ENCODE peak calls at places on chromosomes 7 and 10, in four cellular contexts. One of them, this sample, is unnamed.

GRCh38 chr10:16360001-16360400 is 76.8 kb upstream of the PTER start:
- DNase-seq in omental fat pad: no peak
- DNase-seq in chondrocyte: no peak
- DNase-seq in HEK293T: no peak
- DNase-seq in this sample: no peak

GRCh38 chr7:25776737-25777109 is 375.3 kb upstream of the NFE2L3 start:
- DNase-seq in chondrocyte: no peak
- DNase-seq in HEK293T: no peak
- DNase-seq in omental fat pad: no peak
- DNase-seq in this sample: no peak

GRCh38 chr7:152966189-152966588 is 206.6 kb downstream of the ACTR3B start:
- DNase-seq in HEK293T: no peak
- DNase-seq in chondrocyte: no peak
- DNase-seq in omental fat pad: no peak
- DNase-seq in this sample: no peak

GRCh38 chr7:46969303-46970130 is 612.4 kb downstream of the TNS3 start:
- DNase-seq in omental fat pad: no peak
- DNase-seq in HEK293T: no peak
- DNase-seq in chondrocyte: no peak
- DNase-seq in this sample: no peak

GRCh38 chr7:116588225-116588624 is 63.4 kb downstream of the CAV1 start:
- DNase-seq in chondrocyte: no peak
- DNase-seq in HEK293T: no peak
- DNase-seq in omental fat pad: no peak
- DNase-seq in this sample: peak

GRCh38 chr7:11317766-11318165 is 344.1 kb downstream of the PHF14 start:
- DNase-seq in chondrocyte: no peak
- DNase-seq in omental fat pad: no peak
- DNase-seq in HEK293T: no peak
- DNase-seq in this sample: no peak

GRCh38 chr7:19024261-19024660 is 93.2 kb downstream of the TWIST1 start:
- DNase-seq in HEK293T: no peak
- DNase-seq in chondrocyte: no peak
- DNase-seq in omental fat pad: no peak
- DNase-seq in this sample: no peak

GRCh38 chr10:5071411-5072198 is 22.6 kb upstream of the AKR1C3 start:
- DNase-seq in chondrocyte: no peak
- DNase-seq in omental fat pad: no peak
- DNase-seq in HEK293T: no peak
- DNase-seq in this sample: no peak

GRCh38 chr7:111076205-111076604 is 14.7 kb upstream of the LRRN3 start:
- DNase-seq in chondrocyte: no peak
- DNase-seq in HEK293T: no peak
- DNase-seq in omental fat pad: no peak
- DNase-seq in this sample: no peak

GRCh38 chr7:140646931-140647647 is 6.5 kb upstream of the DENND2A start:
- DNase-seq in chondrocyte: peak
- DNase-seq in omental fat pad: no peak
- DNase-seq in HEK293T: peak
- DNase-seq in this sample: peak

GRCh38 chr7:137003606-137004005 is 135.2 kb downstream of the CHRM2 start:
- DNase-seq in chondrocyte: no peak
- DNase-seq in HEK293T: no peak
- DNase-seq in omental fat pad: no peak
- DNase-seq in this sample: no peak

GRCh38 chr10:18610517-18610916 is 40.9 kb downstream of the NSUN6 start:
- DNase-seq in HEK293T: no peak
- DNase-seq in omental fat pad: no peak
- DNase-seq in chondrocyte: no peak
- DNase-seq in this sample: no peak

GRCh38 chr10:3476640-3477448 is 304.3 kb upstream of the PITRM1 start:
- DNase-seq in omental fat pad: no peak
- DNase-seq in chondrocyte: no peak
- DNase-seq in HEK293T: no peak
- DNase-seq in this sample: no peak

GRCh38 chr7:44761207-44762161 is 12.8 kb downstream of the ZMIZ2 start:
- DNase-seq in omental fat pad: no peak
- DNase-seq in HEK293T: no peak
- DNase-seq in chondrocyte: no peak
- DNase-seq in this sample: no peak

GRCh38 chr7:41972270-41972669 is 264.7 kb downstream of the GLI3 start:
- DNase-seq in omental fat pad: no peak
- DNase-seq in chondrocyte: no peak
- DNase-seq in HEK293T: no peak
- DNase-seq in this sample: no peak

GRCh38 chr7:5699467-5699866 is 82.0 kb downstream of the RNF216 start:
- DNase-seq in chondrocyte: no peak
- DNase-seq in omental fat pad: no peak
- DNase-seq in HEK293T: no peak
- DNase-seq in this sample: no peak

GRCh38 chr7:107644704-107645083 is 15.9 kb upstream of the SLC26A4 start:
- DNase-seq in HEK293T: no peak
- DNase-seq in chondrocyte: no peak
- DNase-seq in omental fat pad: no peak
- DNase-seq in this sample: no peak

GRCh38 chr7:3641556-3641955 is 340.5 kb downstream of the SDK1 start:
- DNase-seq in HEK293T: no peak
- DNase-seq in chondrocyte: no peak
- DNase-seq in omental fat pad: no peak
- DNase-seq in this sample: no peak

GRCh38 chr10:32980558-32981468 is 22.8 kb upstream of the ITGB1 start:
- DNase-seq in chondrocyte: peak
- DNase-seq in HEK293T: peak
- DNase-seq in omental fat pad: peak
- DNase-seq in this sample: peak

GRCh38 chr10:7507887-7508726 is 97.3 kb upstream of the SFMBT2 start:
- DNase-seq in HEK293T: no peak
- DNase-seq in chondrocyte: no peak
- DNase-seq in omental fat pad: no peak
- DNase-seq in this sample: peak

GRCh38 chr7:51175316-51175991 is 141.2 kb downstream of the COBL start:
- DNase-seq in chondrocyte: no peak
- DNase-seq in omental fat pad: no peak
- DNase-seq in HEK293T: no peak
- DNase-seq in this sample: no peak

GRCh38 chr10:64112697-64113367 is 591.6 kb downstream of the REEP3 start:
- DNase-seq in HEK293T: no peak
- DNase-seq in chondrocyte: no peak
- DNase-seq in omental fat pad: no peak
- DNase-seq in this sample: no peak

GRCh38 chr7:55593172-55593514 is 20.8 kb upstream of the VOPP1 start:
- DNase-seq in omental fat pad: no peak
- DNase-seq in HEK293T: peak
- DNase-seq in chondrocyte: no peak
- DNase-seq in this sample: no peak

GRCh38 chr10:113133497-113133896 is 183.4 kb downstream of the TCF7L2 start:
- DNase-seq in omental fat pad: no peak
- DNase-seq in chondrocyte: no peak
- DNase-seq in HEK293T: no peak
- DNase-seq in this sample: no peak

GRCh38 chr7:124497209-124497608 is 268.4 kb downstream of the GPR37 start:
- DNase-seq in chondrocyte: no peak
- DNase-seq in omental fat pad: no peak
- DNase-seq in HEK293T: no peak
- DNase-seq in this sample: no peak

GRCh38 chr10:17616403-17617030 is 657 bp downstream of the HACD1 start:
- DNase-seq in chondrocyte: no peak
- DNase-seq in HEK293T: peak
- DNase-seq in omental fat pad: peak
- DNase-seq in this sample: peak

GRCh38 chr10:24882047-24882698 is 70.2 kb downstream of the PRTFDC1 start:
- DNase-seq in omental fat pad: no peak
- DNase-seq in HEK293T: no peak
- DNase-seq in chondrocyte: no peak
- DNase-seq in this sample: no peak

GRCh38 chr7:151864081-151864480 is 12.8 kb downstream of the PRKAG2 start:
- DNase-seq in HEK293T: no peak
- DNase-seq in omental fat pad: no peak
- DNase-seq in chondrocyte: no peak
- DNase-seq in this sample: peak

GRCh38 chr7:35723011-35723410 is 28.1 kb upstream of the HERPUD2 start:
- DNase-seq in chondrocyte: no peak
- DNase-seq in omental fat pad: no peak
- DNase-seq in HEK293T: no peak
- DNase-seq in this sample: no peak

GRCh38 chr10:6058677-6059475 is 3.3 kb downstream of the IL2RA start:
- DNase-seq in chondrocyte: no peak
- DNase-seq in omental fat pad: no peak
- DNase-seq in HEK293T: no peak
- DNase-seq in this sample: no peak

GRCh38 chr7:134750083-134751062 is 29.1 kb upstream of the CALD1 start:
- DNase-seq in omental fat pad: no peak
- DNase-seq in chondrocyte: no peak
- DNase-seq in HEK293T: peak
- DNase-seq in this sample: no peak

GRCh38 chr10:99859585-99859984 is 77.1 kb downstream of the ABCC2 start:
- DNase-seq in HEK293T: peak
- DNase-seq in chondrocyte: no peak
- DNase-seq in omental fat pad: no peak
- DNase-seq in this sample: no peak

GRCh38 chr7:51256244-51256781 is 60.3 kb downstream of the COBL start:
- DNase-seq in HEK293T: no peak
- DNase-seq in omental fat pad: no peak
- DNase-seq in chondrocyte: no peak
- DNase-seq in this sample: no peak

GRCh38 chr10:129057856-129058663 is 409.0 kb upstream of the MGMT start:
- DNase-seq in HEK293T: no peak
- DNase-seq in omental fat pad: no peak
- DNase-seq in chondrocyte: no peak
- DNase-seq in this sample: peak

GRCh38 chr7:50584793-50585399 is 19.7 kb upstream of the DDC start:
- DNase-seq in chondrocyte: no peak
- DNase-seq in omental fat pad: no peak
- DNase-seq in HEK293T: no peak
- DNase-seq in this sample: no peak

GRCh38 chr10:47334627-47335026 is 12.4 kb downstream of the GDF2 start:
- DNase-seq in omental fat pad: no peak
- DNase-seq in chondrocyte: peak
- DNase-seq in HEK293T: no peak
- DNase-seq in this sample: peak